ENCODE peak calls at places on chromosomes 4 and X, in four cellular contexts. One of them, this sample, is unnamed.

GRCh38 chr4:174604198-174604597 is 81.9 kb upstream of the HPGD start:
- DNase-seq in prostate gland: no peak
- DNase-seq in HEK293T: no peak
- DNase-seq in G401: no peak
- DNase-seq in this sample: peak

GRCh38 chr4:3235581-3235980 is 13.4 kb upstream of the MSANTD1 start:
- DNase-seq in prostate gland: no peak
- DNase-seq in HEK293T: no peak
- DNase-seq in G401: no peak
- DNase-seq in this sample: no peak

GRCh38 chrX:47047989-47048388 is 30.3 kb upstream of the RGN start:
- DNase-seq in prostate gland: no peak
- DNase-seq in HEK293T: no peak
- DNase-seq in G401: no peak
- DNase-seq in this sample: no peak

GRCh38 chr4:141905751-141906150 is 269.4 kb downstream of the IL15 start:
- DNase-seq in prostate gland: no peak
- DNase-seq in HEK293T: no peak
- DNase-seq in G401: no peak
- DNase-seq in this sample: no peak

GRCh38 chrX:125651426-125651825 is 331.8 kb downstream of the TEX13C start:
- DNase-seq in prostate gland: no peak
- DNase-seq in HEK293T: no peak
- DNase-seq in G401: no peak
- DNase-seq in this sample: no peak

GRCh38 chr4:1356181-1356998 is 9.4 kb downstream of the UVSSA start:
- DNase-seq in prostate gland: peak
- DNase-seq in HEK293T: peak
- DNase-seq in G401: peak
- DNase-seq in this sample: peak

GRCh38 chr4:41120297-41121217 is 93.8 kb downstream of the APBB2 start:
- DNase-seq in prostate gland: no peak
- DNase-seq in HEK293T: peak
- DNase-seq in G401: peak
- DNase-seq in this sample: peak

GRCh38 chr4:7857238-7857701 is 82.4 kb downstream of the AFAP1 start:
- DNase-seq in prostate gland: no peak
- DNase-seq in HEK293T: no peak
- DNase-seq in G401: no peak
- DNase-seq in this sample: no peak

GRCh38 chrX:129577473-129577872 is 37.4 kb downstream of the OCRL start:
- DNase-seq in prostate gland: no peak
- DNase-seq in HEK293T: no peak
- DNase-seq in G401: no peak
- DNase-seq in this sample: no peak